ENCODE peak calls at places on chromosome 17, in six cellular contexts. One of them, this sample, is unnamed.

GRCh38 chr17:39083270-39083669 is 68.2 kb downstream of the PLXDC1 start:
- DNase-seq in heart right ventricle: no peak
- DNase-seq in tibial artery: no peak
- DNase-seq in CD4-positive, alpha-beta T cell: no peak
- DNase-seq in esophagus muscularis mucosa: no peak
- DNase-seq in progenitor cell of endocrine pancreas: no peak
- DNase-seq in this sample: no peak

GRCh38 chr17:32553168-32553567 is 66.4 kb downstream of the CDK5R1 start:
- DNase-seq in progenitor cell of endocrine pancreas: no peak
- DNase-seq in tibial artery: no peak
- DNase-seq in esophagus muscularis mucosa: no peak
- DNase-seq in CD4-positive, alpha-beta T cell: no peak
- DNase-seq in heart right ventricle: no peak
- DNase-seq in this sample: no peak

GRCh38 chr17:12438813-12439586 is 226.7 kb upstream of the MYOCD start:
- DNase-seq in CD4-positive, alpha-beta T cell: no peak
- DNase-seq in progenitor cell of endocrine pancreas: no peak
- DNase-seq in heart right ventricle: no peak
- DNase-seq in esophagus muscularis mucosa: no peak
- DNase-seq in tibial artery: no peak
- DNase-seq in this sample: no peak

GRCh38 chr17:67912656-67913055 is 83.6 kb downstream of the C17orf58 start:
- DNase-seq in esophagus muscularis mucosa: no peak
- DNase-seq in tibial artery: no peak
- DNase-seq in CD4-positive, alpha-beta T cell: no peak
- DNase-seq in heart right ventricle: no peak
- DNase-seq in progenitor cell of endocrine pancreas: no peak
- DNase-seq in this sample: no peak

GRCh38 chr17:56913867-56914640 is at the start of gene TRIM25:
- DNase-seq in progenitor cell of endocrine pancreas: peak
- DNase-seq in CD4-positive, alpha-beta T cell: peak
- DNase-seq in esophagus muscularis mucosa: peak
- DNase-seq in heart right ventricle: peak
- DNase-seq in tibial artery: peak
- DNase-seq in this sample: peak

GRCh38 chr17:80732268-80732667 is 187.6 kb downstream of the RPTOR start:
- DNase-seq in esophagus muscularis mucosa: no peak
- DNase-seq in progenitor cell of endocrine pancreas: no peak
- DNase-seq in heart right ventricle: no peak
- DNase-seq in tibial artery: no peak
- DNase-seq in CD4-positive, alpha-beta T cell: no peak
- DNase-seq in this sample: no peak

GRCh38 chr17:72976971-72977767 is 115.3 kb downstream of the SLC39A11 start:
- DNase-seq in CD4-positive, alpha-beta T cell: no peak
- DNase-seq in heart right ventricle: peak
- DNase-seq in tibial artery: peak
- DNase-seq in progenitor cell of endocrine pancreas: no peak
- DNase-seq in esophagus muscularis mucosa: no peak
- DNase-seq in this sample: no peak

GRCh38 chr17:73285916-73286862 is 24.5 kb upstream of the CPSF4L start:
- DNase-seq in esophagus muscularis mucosa: no peak
- DNase-seq in CD4-positive, alpha-beta T cell: no peak
- DNase-seq in tibial artery: no peak
- DNase-seq in progenitor cell of endocrine pancreas: no peak
- DNase-seq in heart right ventricle: no peak
- DNase-seq in this sample: no peak

GRCh38 chr17:69500911-69501429 is 86.5 kb downstream of the MAP2K6 start:
- DNase-seq in CD4-positive, alpha-beta T cell: no peak
- DNase-seq in esophagus muscularis mucosa: no peak
- DNase-seq in heart right ventricle: no peak
- DNase-seq in progenitor cell of endocrine pancreas: no peak
- DNase-seq in tibial artery: no peak
- DNase-seq in this sample: no peak

GRCh38 chr17:67246648-67247415 is 1.8 kb upstream of the HELZ start:
- DNase-seq in CD4-positive, alpha-beta T cell: peak
- DNase-seq in heart right ventricle: no peak
- DNase-seq in progenitor cell of endocrine pancreas: peak
- DNase-seq in tibial artery: no peak
- DNase-seq in esophagus muscularis mucosa: no peak
- DNase-seq in this sample: no peak

GRCh38 chr17:63498621-63499195 is 21.8 kb downstream of the ACE start:
- DNase-seq in heart right ventricle: no peak
- DNase-seq in progenitor cell of endocrine pancreas: no peak
- DNase-seq in CD4-positive, alpha-beta T cell: no peak
- DNase-seq in esophagus muscularis mucosa: no peak
- DNase-seq in tibial artery: no peak
- DNase-seq in this sample: no peak

GRCh38 chr17:30278032-30278431 is 13.7 kb downstream of the BLMH start:
- DNase-seq in heart right ventricle: peak
- DNase-seq in esophagus muscularis mucosa: no peak
- DNase-seq in progenitor cell of endocrine pancreas: no peak
- DNase-seq in CD4-positive, alpha-beta T cell: no peak
- DNase-seq in tibial artery: peak
- DNase-seq in this sample: no peak

GRCh38 chr17:67156269-67157199 is 88.5 kb downstream of the HELZ start:
- DNase-seq in progenitor cell of endocrine pancreas: no peak
- DNase-seq in tibial artery: no peak
- DNase-seq in CD4-positive, alpha-beta T cell: no peak
- DNase-seq in heart right ventricle: no peak
- DNase-seq in esophagus muscularis mucosa: no peak
- DNase-seq in this sample: no peak

GRCh38 chr17:44267818-44268490 is at the start of gene SLC4A1:
- DNase-seq in esophagus muscularis mucosa: no peak
- DNase-seq in heart right ventricle: no peak
- DNase-seq in progenitor cell of endocrine pancreas: no peak
- DNase-seq in CD4-positive, alpha-beta T cell: no peak
- DNase-seq in tibial artery: no peak
- DNase-seq in this sample: no peak
- TF ChIP-seq CTCF in esophagus muscularis mucosa: no peak
- TF ChIP-seq CTCF in heart right ventricle: no peak
- TF ChIP-seq CTCF in progenitor cell of endocrine pancreas: no peak
- TF ChIP-seq CTCF in CD4-positive, alpha-beta T cell: no peak
- TF ChIP-seq CTCF in tibial artery: no peak
- TF ChIP-seq CTCF in this sample: no peak

DNA sequence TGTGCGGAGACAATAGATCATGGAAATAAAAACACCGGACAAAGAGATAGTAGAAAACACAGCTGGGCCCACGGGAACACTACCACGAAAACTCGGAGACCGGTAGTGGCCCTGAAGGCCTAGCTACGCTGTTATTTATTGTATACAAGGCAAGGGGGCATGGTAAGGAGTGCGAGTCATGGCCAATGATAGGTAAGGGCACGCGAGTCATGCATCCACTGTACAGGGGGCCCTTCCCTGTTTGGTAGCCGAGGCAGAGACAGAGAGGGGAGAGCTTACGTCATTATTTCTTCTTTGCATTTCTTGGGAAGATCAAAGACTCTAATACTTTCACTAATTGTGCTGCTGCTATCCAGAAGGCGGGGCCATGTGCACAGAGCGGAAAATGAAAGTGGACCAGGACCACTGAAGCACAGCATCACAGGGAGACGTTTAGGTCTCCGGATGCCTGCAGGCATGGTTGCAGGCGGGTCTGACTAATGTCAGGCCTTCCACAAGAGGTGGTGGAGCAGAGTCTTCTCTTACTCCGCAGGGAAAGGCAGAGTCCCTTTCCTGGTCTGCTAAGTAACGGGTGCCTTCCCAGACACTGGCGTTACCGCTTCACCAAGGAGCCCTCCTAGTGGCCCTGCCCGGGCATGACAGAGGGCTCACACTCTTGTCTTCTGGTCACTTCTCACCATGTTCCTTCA is 74.4 kb upstream of the ARL4D start:
- DNase-seq in esophagus muscularis mucosa: no peak
- DNase-seq in heart right ventricle: no peak
- DNase-seq in progenitor cell of endocrine pancreas: no peak
- DNase-seq in CD4-positive, alpha-beta T cell: no peak
- DNase-seq in tibial artery: no peak
- DNase-seq in this sample: no peak
- TF ChIP-seq CTCF in esophagus muscularis mucosa: no peak
- TF ChIP-seq CTCF in heart right ventricle: no peak
- TF ChIP-seq CTCF in progenitor cell of endocrine pancreas: peak
- TF ChIP-seq CTCF in CD4-positive, alpha-beta T cell: no peak
- TF ChIP-seq CTCF in tibial artery: peak
- TF ChIP-seq CTCF in this sample: no peak

DNA sequence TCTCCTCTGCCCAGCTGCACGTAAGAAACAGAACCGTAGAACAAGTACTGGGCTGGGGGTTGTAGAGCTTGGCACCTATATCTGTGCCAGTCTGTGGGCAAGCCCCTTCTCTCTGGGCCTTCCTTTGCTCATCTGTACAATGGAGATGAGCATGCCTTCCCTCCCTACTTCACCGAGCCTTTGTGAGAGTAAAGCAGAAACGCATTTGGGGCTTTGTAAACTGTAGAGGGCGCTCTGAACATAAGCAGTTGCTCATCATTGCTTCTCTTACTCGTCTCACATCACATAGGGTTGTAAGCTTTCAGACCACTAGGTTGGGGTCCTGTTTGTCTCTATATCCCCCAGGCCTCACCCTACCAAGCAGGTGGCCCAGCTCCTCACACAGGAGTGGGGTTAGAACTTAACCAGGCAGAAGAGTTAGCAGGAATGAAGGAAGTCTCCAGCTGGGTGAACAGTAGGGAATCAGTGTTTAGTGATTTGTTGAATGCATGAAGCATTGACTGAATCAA is 15.1 kb downstream of the SAMD14 start:
- DNase-seq in esophagus muscularis mucosa: no peak
- DNase-seq in CD4-positive, alpha-beta T cell: no peak
- DNase-seq in heart right ventricle: no peak
- DNase-seq in tibial artery: no peak
- DNase-seq in progenitor cell of endocrine pancreas: no peak
- DNase-seq in this sample: peak
- TF ChIP-seq CTCF in esophagus muscularis mucosa: peak
- TF ChIP-seq CTCF in CD4-positive, alpha-beta T cell: peak
- TF ChIP-seq CTCF in heart right ventricle: peak
- TF ChIP-seq CTCF in tibial artery: peak
- TF ChIP-seq CTCF in progenitor cell of endocrine pancreas: peak
- TF ChIP-seq CTCF in this sample: peak

DNA sequence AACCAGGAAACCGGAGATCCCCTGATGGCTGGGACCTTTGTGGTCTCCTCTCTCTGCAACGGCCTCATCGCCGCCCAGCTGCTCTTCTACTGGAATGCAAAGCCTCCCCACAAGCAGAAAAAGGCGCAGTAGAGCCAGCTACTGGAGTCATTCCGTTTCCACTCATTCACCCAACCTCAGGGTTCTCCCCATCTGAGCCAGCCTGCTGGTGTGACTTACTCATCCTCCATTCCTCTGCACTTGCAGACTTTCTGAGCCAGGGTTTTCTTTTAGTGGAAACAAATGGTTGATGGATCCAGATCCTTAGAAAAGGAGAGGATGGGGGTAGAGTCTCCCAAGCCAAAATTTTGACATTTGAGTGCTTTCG is 2.5 kb downstream of the SOX15 start:
- DNase-seq in heart right ventricle: no peak
- DNase-seq in esophagus muscularis mucosa: no peak
- DNase-seq in progenitor cell of endocrine pancreas: no peak
- DNase-seq in tibial artery: peak
- DNase-seq in CD4-positive, alpha-beta T cell: no peak
- DNase-seq in this sample: no peak
- TF ChIP-seq CTCF in heart right ventricle: no peak
- TF ChIP-seq CTCF in esophagus muscularis mucosa: no peak
- TF ChIP-seq CTCF in progenitor cell of endocrine pancreas: no peak
- TF ChIP-seq CTCF in tibial artery: no peak
- TF ChIP-seq CTCF in CD4-positive, alpha-beta T cell: no peak
- TF ChIP-seq CTCF in this sample: no peak

GRCh38 chr17:19331134-19331533 is 31.4 kb downstream of the B9D1 start:
- DNase-seq in heart right ventricle: no peak
- DNase-seq in progenitor cell of endocrine pancreas: no peak
- DNase-seq in tibial artery: no peak
- DNase-seq in CD4-positive, alpha-beta T cell: no peak
- DNase-seq in esophagus muscularis mucosa: no peak
- DNase-seq in this sample: no peak
- TF ChIP-seq CTCF in heart right ventricle: no peak
- TF ChIP-seq CTCF in progenitor cell of endocrine pancreas: no peak
- TF ChIP-seq CTCF in tibial artery: no peak
- TF ChIP-seq CTCF in CD4-positive, alpha-beta T cell: no peak
- TF ChIP-seq CTCF in esophagus muscularis mucosa: no peak
- TF ChIP-seq CTCF in this sample: no peak

DNA sequence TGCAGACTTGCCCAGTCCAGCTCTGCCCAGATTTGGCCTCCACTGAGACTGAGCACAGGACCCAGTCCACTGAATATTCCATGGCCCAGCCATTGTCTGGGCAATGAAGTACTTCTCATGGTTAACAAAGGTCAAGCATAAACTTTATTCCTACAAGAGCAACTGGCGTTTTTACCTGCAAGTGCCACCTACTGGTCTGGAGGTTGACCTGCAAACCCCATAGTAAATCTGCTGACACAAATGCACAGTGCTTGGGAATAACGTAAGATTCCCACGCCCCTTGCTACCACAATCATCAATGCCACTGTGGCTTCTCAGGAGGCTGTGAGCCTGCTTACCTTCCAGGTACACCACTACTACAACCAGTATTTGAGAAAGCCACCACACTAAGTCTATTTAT is 170.2 kb downstream of the CEP112 start:
- DNase-seq in CD4-positive, alpha-beta T cell: no peak
- DNase-seq in heart right ventricle: no peak
- DNase-seq in progenitor cell of endocrine pancreas: no peak
- DNase-seq in tibial artery: no peak
- DNase-seq in esophagus muscularis mucosa: no peak
- DNase-seq in this sample: no peak
- TF ChIP-seq CTCF in CD4-positive, alpha-beta T cell: no peak
- TF ChIP-seq CTCF in heart right ventricle: no peak
- TF ChIP-seq CTCF in progenitor cell of endocrine pancreas: no peak
- TF ChIP-seq CTCF in tibial artery: no peak
- TF ChIP-seq CTCF in esophagus muscularis mucosa: no peak
- TF ChIP-seq CTCF in this sample: no peak

This sample was measured in neural crest cell.